ENCODE peak calls at places on chromosome 1, in eight cellular contexts. M is uterus, Y is right lobe of liver, E is heart left ventricle, L is GM12878, W is body of pancreas, D is K562, Q is A549. S is an unnamed sample.

GRCh38 chr1:111241797-111242196 is 14.3 kb downstream of the CHI3L2 start:
- DNase-seq in M (no peak), Y (no peak), E (no peak), L (no peak), W (no peak), D (no peak), Q (no peak), S (no peak)

GRCh38 chr1:15331673-15332072 is 78.0 kb upstream of the EFHD2 start:
- DNase-seq in M (no peak), Y (no peak), E (no peak), L (no peak), W (no peak), D (no peak), Q (no peak), S (no peak)

GRCh38 chr1:65998763-65999583 is 206.3 kb downstream of the PDE4B start:
- DNase-seq in M (no peak), Y (no peak), E (no peak), L (no peak), W (no peak), D (no peak), Q (no peak), S (no peak)

GRCh38 chr1:78718566-78718965 is 68.9 kb downstream of the IFI44 start:
- DNase-seq in M (no peak), Y (no peak), E (no peak), L (no peak), W (no peak), D (no peak), Q (no peak), S (no peak)

GRCh38 chr1:195462646-195463045 is 1145.6 kb downstream of the KCNT2 start:
- DNase-seq in M (no peak), Y (no peak), E (no peak), L (no peak), W (no peak), D (no peak), Q (no peak), S (no peak)

GRCh38 chr1:85502171-85502570 is 37.2 kb upstream of the DDAH1 start:
- DNase-seq in M (no peak), Y (no peak), E (no peak), L (no peak), W (no peak), D (no peak), Q (no peak), S (no peak)

GRCh38 chr1:148308832-148309458 is 156.9 kb upstream of the NBPF11 start:
- DNase-seq in M (no peak), Y (no peak), E (no peak), L (no peak), W (no peak), D (peak; percentile 9), Q (peak; percentile 25), S (no peak)

GRCh38 chr1:202058001-202058908 is 47.9 kb downstream of the ELF3 start:
- DNase-seq in M (no peak), Y (no peak), E (no peak), L (no peak), W (no peak), D (peak; percentile 5), Q (peak; percentile 87), S (no peak)

DNA sequence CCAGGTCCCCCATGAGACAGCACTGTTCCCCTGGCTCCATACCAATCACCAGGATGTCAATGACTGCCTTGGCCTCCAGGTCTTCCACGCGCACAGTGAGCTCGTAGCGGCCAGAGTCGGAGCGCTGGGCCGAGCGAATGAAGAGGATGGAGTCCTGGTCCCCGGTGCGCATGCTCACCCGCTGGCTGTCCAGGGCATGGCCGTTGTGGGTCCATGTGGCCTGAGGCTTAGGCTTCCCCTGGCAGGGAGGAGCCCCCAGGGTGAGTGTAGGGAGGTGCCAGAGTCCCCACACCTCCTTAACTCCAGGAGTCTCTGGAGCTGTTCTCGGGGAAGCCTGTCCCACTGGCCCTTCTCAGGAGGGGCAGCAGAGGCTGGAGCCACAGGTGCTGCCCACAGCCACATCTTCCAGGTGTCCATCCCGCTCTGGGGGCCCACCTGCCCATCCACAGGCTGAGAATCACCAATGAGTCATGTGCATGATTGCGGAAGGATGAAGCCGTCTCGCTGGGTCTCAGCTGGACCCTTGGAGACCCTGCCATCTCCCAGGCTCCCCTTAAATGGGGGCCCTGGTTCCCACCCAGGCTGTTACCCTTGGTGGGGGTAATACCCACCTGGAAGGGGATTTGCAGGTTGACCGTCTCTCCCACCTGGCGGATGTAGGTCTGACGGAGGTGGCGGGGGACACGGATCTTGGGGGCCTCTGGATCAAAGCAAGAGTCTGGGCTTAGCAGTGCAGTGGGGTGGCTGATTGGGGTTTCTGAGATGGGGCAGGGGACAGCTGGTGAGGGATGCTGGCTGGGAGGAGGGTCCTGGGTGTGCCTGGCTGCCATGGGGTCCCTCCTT is 4.1 kb downstream of the MYBPH start:
- DNase-seq in M (no peak), Y (no peak), E (peak; percentile 51), L (no peak), W (no peak), D (no peak), Q (no peak), S (no peak)
- TF ChIP-seq CTCF in M (no peak), Y (no peak), E (no peak), L (no peak), W (no peak), D (no peak), Q (no peak), S (no peak)

DNA sequence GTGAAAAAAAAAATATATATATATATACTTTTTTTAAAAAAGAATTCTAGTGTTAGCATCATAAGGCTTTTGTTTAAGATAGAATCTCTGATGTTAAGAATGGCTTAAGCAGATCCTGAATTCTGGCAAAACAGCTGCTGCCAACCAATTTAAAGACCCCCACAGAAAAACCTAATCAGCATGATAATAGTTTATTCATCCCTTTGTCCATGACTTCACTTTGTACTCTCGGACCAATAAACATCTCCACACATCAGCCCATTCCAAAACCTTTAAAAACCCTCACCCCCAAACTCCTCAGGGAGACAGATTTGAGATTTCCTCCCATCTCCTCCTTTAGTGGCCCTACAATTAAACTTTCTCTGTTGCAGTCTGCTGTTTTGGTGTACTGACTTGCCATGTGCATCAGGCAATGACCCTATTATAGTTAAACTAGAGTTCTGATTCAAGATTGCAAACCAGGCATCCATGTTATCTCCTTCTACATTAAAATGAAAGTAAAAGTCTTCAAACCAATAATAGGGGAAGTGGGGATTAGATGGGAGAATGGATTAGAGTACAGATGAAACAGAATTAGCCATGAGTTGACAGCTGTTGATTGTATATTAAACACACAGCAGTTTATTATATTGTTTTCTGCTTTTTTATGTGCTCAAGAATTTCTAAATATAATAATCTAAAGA is 9.8 kb upstream of the PHTF1 start:
- DNase-seq in M (no peak), Y (no peak), E (no peak), L (no peak), W (no peak), D (no peak), Q (no peak), S (no peak)
- TF ChIP-seq POLR2A in M (no peak), Y (no peak), E (no peak), L (no peak), W (no peak), D (no peak), Q (no peak), S (no peak)

DNA sequence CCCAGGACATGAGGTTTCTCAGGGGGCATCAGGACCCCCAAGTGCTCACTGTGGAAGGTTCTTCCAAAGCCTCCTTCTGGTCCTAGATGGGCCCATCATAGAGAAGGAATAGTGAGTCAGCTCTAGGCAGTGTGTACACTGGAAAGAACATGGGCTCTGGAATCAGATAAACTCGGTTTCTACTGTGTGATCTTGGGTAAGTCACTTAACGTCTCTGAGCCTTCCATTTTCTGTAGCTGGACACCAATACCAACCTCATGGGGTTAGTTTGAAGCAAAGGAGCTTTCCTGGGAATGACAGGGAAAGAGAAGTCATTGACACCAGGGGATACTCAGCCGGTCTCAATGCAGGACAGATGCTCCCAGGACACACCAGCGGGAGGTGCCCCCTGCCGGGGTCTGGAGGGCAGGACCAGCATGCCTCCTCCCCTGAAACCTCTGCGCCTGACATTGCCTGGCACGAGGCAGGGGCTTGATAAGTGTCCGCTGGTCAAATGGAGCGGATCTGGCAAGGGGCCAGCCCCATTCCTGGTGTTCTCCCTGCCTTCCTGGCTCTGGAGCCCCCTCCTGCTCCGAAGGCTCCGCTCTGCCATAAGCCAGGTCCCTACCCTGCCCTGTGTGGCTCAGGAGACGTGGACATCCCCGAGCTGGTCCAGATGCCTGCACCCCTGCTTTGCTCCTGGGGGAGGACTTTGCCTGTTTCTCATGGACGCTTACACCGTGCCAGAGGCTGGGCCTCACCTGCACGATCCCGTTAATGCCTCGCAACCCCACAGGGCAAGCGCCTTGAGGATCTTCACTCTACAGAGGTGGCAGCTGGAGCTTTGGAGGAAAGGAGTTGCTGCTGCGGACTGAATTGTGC is 52.8 kb downstream of the EDN2 start:
- DNase-seq in M (no peak), Y (peak; percentile 63), E (no peak), L (no peak), W (peak; percentile 54), D (no peak), Q (no peak), S (peak; percentile 39)
- TF ChIP-seq CTCF in M (no peak), Y (no peak), E (no peak), L (no peak), W (no peak), D (peak; percentile 19), Q (no peak), S (no peak)

GRCh38 chr1:116375165-116375883 is 2.3 kb downstream of the ATP1A1 start:
- DNase-seq in M (no peak), Y (no peak), E (no peak), L (no peak), W (peak; percentile 33), D (no peak), Q (no peak), S (no peak)

GRCh38 chr1:116372651-116373444 is at the start of gene ATP1A1:
- DNase-seq in M (peak; percentile 98), Y (peak; percentile 99), E (peak; percentile 99), L (peak; percentile 70), W (peak; percentile 99), D (peak; percentile 99), Q (peak; percentile 56), S (peak; percentile 99)

GRCh38 chr1:116372186-116372585 is 858 bp upstream of the ATP1A1 start:
- DNase-seq in M (no peak), Y (no peak), E (no peak), L (no peak), W (no peak), D (no peak), Q (no peak), S (no peak)

GRCh38 chr1:116374340-116375164 is 1.5 kb downstream of the ATP1A1 start:
- DNase-seq in M (no peak), Y (peak; percentile 50), E (no peak), L (no peak), W (peak; percentile 35), D (no peak), Q (no peak), S (no peak)

DNA sequence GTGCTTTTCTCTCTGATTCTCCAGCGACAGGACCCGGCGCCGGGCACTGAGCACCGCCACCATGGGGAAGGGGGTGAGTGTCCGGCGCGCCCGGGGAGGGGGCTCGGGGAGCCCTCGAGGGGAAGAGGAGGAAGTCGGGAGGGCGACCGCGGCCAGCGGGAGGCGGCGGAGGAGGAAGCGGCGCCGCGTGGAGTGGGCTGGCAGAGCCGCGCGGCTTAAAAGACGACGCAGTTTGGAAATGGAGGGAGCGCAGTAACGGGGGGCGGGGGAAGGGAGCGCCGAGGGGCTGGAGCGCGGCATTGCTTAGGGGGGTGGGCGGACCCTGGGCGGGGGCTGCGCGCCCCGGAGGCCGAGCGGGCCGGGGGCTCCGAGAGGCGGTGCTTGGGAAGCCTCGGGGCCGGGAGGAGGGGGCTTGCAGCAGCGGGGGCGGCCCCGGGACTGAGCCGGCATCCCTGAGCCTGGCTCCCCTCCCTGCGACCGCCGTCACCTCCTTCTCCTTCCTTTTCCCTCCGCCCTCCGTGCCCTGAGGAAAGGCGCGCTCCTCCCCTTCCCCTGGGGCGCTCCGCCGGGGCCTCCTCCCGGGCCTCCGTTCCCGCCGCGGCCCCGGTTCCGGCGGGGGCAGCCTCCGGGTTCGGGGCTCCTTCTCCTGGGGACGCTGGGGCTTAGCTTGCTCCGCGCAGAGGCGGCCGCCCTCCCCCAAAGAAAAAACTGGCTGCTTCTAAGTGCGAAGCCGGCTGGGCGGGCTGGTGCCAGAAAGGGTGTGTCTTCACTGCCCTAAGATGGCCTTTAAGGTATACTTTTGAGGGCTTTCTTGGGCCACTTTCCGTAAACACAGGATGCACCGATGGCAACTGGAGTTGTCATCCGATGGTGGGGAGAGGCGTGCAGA is 651 bp downstream of the ATP1A1 start:
- DNase-seq in M (peak; percentile 60), Y (peak; percentile 57), E (peak; percentile 84), L (no peak), W (peak; percentile 80), D (peak; percentile 83), Q (no peak), S (peak; percentile 69)
- TF ChIP-seq POLR2A in M (peak; percentile 47), Y (peak; percentile 26), E (peak; percentile 58), L (peak; percentile 30), W (no peak), D (no peak), Q (no peak), S (no peak)